ENCODE peak calls at places on chromosomes 11 and 22, in six cellular contexts. One of them, this sample, is unnamed.

GRCh38 chr22:42608481-42609361 is 6.0 kb downstream of the POLDIP3 start:
- DNase-seq in cardiac muscle cell: no peak
- DNase-seq in tibial nerve: no peak
- DNase-seq in substantia nigra: no peak
- DNase-seq in heart left ventricle: no peak
- DNase-seq in uterus: no peak
- DNase-seq in this sample: no peak

GRCh38 chr11:72058416-72059034 is 21.8 kb downstream of the NUMA1 start:
- DNase-seq in heart left ventricle: no peak
- DNase-seq in uterus: no peak
- DNase-seq in tibial nerve: no peak
- DNase-seq in substantia nigra: no peak
- DNase-seq in cardiac muscle cell: no peak
- DNase-seq in this sample: no peak

GRCh38 chr11:44661311-44661717 is 65.4 kb upstream of the TSPAN18 start:
- DNase-seq in uterus: no peak
- DNase-seq in substantia nigra: no peak
- DNase-seq in cardiac muscle cell: no peak
- DNase-seq in tibial nerve: no peak
- DNase-seq in heart left ventricle: no peak
- DNase-seq in this sample: no peak

GRCh38 chr11:57430946-57431345 is 4.0 kb upstream of the SLC43A3 start:
- DNase-seq in tibial nerve: no peak
- DNase-seq in uterus: no peak
- DNase-seq in substantia nigra: no peak
- DNase-seq in cardiac muscle cell: no peak
- DNase-seq in heart left ventricle: no peak
- DNase-seq in this sample: no peak

GRCh38 chr11:3231851-3232744 is at the start of gene MRGPRE:
- DNase-seq in cardiac muscle cell: no peak
- DNase-seq in uterus: peak; percentile 54
- DNase-seq in heart left ventricle: peak; percentile 62
- DNase-seq in substantia nigra: no peak
- DNase-seq in tibial nerve: no peak
- DNase-seq in this sample: peak; percentile 48

GRCh38 chr11:40149721-40150120 is 1309.7 kb downstream of the LRRC4C start:
- DNase-seq in cardiac muscle cell: no peak
- DNase-seq in substantia nigra: no peak
- DNase-seq in tibial nerve: no peak
- DNase-seq in uterus: no peak
- DNase-seq in heart left ventricle: no peak
- DNase-seq in this sample: no peak

GRCh38 chr11:60942970-60943565 is 8.9 kb downstream of the SLC15A3 start:
- DNase-seq in substantia nigra: no peak
- DNase-seq in cardiac muscle cell: no peak
- DNase-seq in tibial nerve: no peak
- DNase-seq in uterus: no peak
- DNase-seq in heart left ventricle: no peak
- DNase-seq in this sample: no peak

GRCh38 chr11:78991681-78992080 is 417.0 kb upstream of the NARS2 start:
- DNase-seq in uterus: no peak
- DNase-seq in tibial nerve: no peak
- DNase-seq in heart left ventricle: no peak
- DNase-seq in substantia nigra: no peak
- DNase-seq in cardiac muscle cell: no peak
- DNase-seq in this sample: no peak

GRCh38 chr11:86954288-86955110 is 696 bp downstream of the FZD4 start:
- DNase-seq in tibial nerve: no peak
- DNase-seq in substantia nigra: no peak
- DNase-seq in cardiac muscle cell: peak; percentile 52
- DNase-seq in uterus: peak; percentile 46
- DNase-seq in heart left ventricle: peak; percentile 69
- DNase-seq in this sample: no peak

GRCh38 chr11:92703431-92703830 is 266.0 kb upstream of the MTNR1B start:
- DNase-seq in uterus: no peak
- DNase-seq in cardiac muscle cell: no peak
- DNase-seq in substantia nigra: no peak
- DNase-seq in tibial nerve: no peak
- DNase-seq in heart left ventricle: no peak
- DNase-seq in this sample: no peak

GRCh38 chr11:47414685-47415070 is 6.3 kb downstream of the SLC39A13 start:
- DNase-seq in cardiac muscle cell: no peak
- DNase-seq in tibial nerve: no peak
- DNase-seq in uterus: no peak
- DNase-seq in substantia nigra: no peak
- DNase-seq in heart left ventricle: peak; percentile 67
- DNase-seq in this sample: no peak

GRCh38 chr11:47413351-47413750 is 5.0 kb downstream of the SLC39A13 start:
- DNase-seq in tibial nerve: no peak
- DNase-seq in heart left ventricle: no peak
- DNase-seq in substantia nigra: no peak
- DNase-seq in uterus: no peak
- DNase-seq in cardiac muscle cell: no peak
- DNase-seq in this sample: no peak

GRCh38 chr11:47410404-47411264 is 2.2 kb downstream of the SLC39A13 start:
- DNase-seq in cardiac muscle cell: no peak
- DNase-seq in substantia nigra: no peak
- DNase-seq in uterus: no peak
- DNase-seq in tibial nerve: no peak
- DNase-seq in heart left ventricle: no peak
- DNase-seq in this sample: no peak

GRCh38 chr11:47413908-47414684 is 5.7 kb downstream of the SLC39A13 start:
- DNase-seq in cardiac muscle cell: no peak
- DNase-seq in tibial nerve: no peak
- DNase-seq in substantia nigra: no peak
- DNase-seq in heart left ventricle: peak; percentile 81
- DNase-seq in uterus: peak; percentile 84
- DNase-seq in this sample: peak; percentile 53

GRCh38 chr11:47412152-47412746 is 3.9 kb downstream of the SLC39A13 start:
- DNase-seq in tibial nerve: no peak
- DNase-seq in substantia nigra: no peak
- DNase-seq in cardiac muscle cell: peak; percentile 68
- DNase-seq in heart left ventricle: peak; percentile 86
- DNase-seq in uterus: no peak
- DNase-seq in this sample: peak; percentile 31
- H3K27ac ChIP-seq in tibial nerve: no peak overlapping the region
- H3K27ac ChIP-seq in substantia nigra: no peak overlapping the region
- H3K27ac ChIP-seq in cardiac muscle cell: no peak overlapping the region
- H3K27ac ChIP-seq in heart left ventricle: no peak overlapping the region
- H3K27ac ChIP-seq in uterus: peak overlapping the region; percentile 24
- H3K27ac ChIP-seq in this sample: peak overlapping the region; percentile 52

GRCh38 chr11:12678092-12678491 is 3.9 kb downstream of the TEAD1 start:
- DNase-seq in tibial nerve: no peak
- DNase-seq in cardiac muscle cell: no peak
- DNase-seq in uterus: no peak
- DNase-seq in substantia nigra: no peak
- DNase-seq in heart left ventricle: no peak
- DNase-seq in this sample: no peak
- H3K27ac ChIP-seq in tibial nerve: peak overlapping the region; percentile 94
- H3K27ac ChIP-seq in cardiac muscle cell: no peak overlapping the region
- H3K27ac ChIP-seq in uterus: peak overlapping the region; percentile 96
- H3K27ac ChIP-seq in substantia nigra: no peak overlapping the region
- H3K27ac ChIP-seq in heart left ventricle: no peak overlapping the region
- H3K27ac ChIP-seq in this sample: peak overlapping the region; percentile 54

GRCh38 chr22:20203142-20204099 is 52.6 kb upstream of the CCDC188 start:
- DNase-seq in substantia nigra: no peak
- DNase-seq in heart left ventricle: no peak
- DNase-seq in uterus: no peak
- DNase-seq in tibial nerve: no peak
- DNase-seq in cardiac muscle cell: peak; percentile 46
- DNase-seq in this sample: no peak
- H3K27ac ChIP-seq in substantia nigra: no peak overlapping the region
- H3K27ac ChIP-seq in heart left ventricle: peak overlapping the region; percentile 57
- H3K27ac ChIP-seq in uterus: peak overlapping the region; percentile 40
- H3K27ac ChIP-seq in tibial nerve: peak overlapping the region; percentile 19
- H3K27ac ChIP-seq in cardiac muscle cell: peak overlapping the region; percentile 75
- H3K27ac ChIP-seq in this sample: no peak overlapping the region

DNA sequence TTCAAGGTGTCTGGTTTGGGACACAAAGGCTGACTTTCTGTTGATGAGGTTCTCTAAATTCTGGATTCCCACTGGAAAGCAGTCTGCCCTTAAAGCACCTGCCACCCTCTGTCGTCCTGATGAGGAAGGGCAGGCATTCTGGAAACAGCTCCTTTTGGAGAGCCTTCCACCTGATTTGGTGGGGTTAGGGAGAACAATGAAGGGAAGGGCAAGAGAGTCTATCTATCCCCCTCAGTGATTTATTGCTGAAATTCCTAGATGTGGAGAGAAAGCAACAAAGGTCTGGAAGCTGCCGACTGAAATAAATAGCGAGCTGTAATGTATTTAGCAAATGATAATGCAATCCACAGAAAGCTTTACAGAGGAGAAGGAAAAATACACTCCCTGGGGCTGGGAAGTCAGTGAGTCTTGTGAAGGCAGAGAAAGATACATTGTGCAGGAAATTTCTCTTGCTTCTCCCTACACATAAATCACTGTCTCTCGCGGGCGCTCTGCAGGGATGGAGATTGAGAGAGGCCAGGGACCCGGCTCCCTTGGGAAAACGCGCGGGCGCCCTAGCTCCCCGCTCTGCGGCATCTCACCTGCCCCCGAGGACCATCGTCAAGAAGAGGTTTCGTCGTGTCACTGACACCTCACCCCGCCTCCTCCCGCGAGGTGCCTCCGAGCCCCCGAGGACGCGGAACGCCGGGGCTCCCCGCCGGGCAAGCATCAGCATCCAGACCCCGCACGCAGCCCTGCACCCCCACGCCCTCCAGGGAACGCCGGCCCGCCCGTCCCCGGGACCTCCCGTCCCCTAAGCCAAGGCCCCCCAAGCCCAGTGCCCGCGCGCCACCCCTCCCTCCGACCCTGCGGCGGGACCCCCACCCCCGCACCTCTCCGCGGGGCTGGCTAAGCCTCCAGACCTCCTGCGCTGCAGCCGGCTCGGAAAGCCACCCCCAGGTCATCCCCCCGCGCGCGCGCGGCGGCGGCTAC is 673 bp downstream of the CDON start:
- DNase-seq in tibial nerve: no peak
- DNase-seq in heart left ventricle: peak; percentile 69
- DNase-seq in uterus: peak; percentile 64
- DNase-seq in substantia nigra: no peak
- DNase-seq in cardiac muscle cell: peak; percentile 55
- DNase-seq in this sample: no peak
- H3K27ac ChIP-seq in tibial nerve: peak overlapping the region; percentile 80
- H3K27ac ChIP-seq in heart left ventricle: peak overlapping the region; percentile 75
- H3K27ac ChIP-seq in uterus: peak overlapping the region; percentile 81
- H3K27ac ChIP-seq in substantia nigra: peak overlapping the region; percentile 31
- H3K27ac ChIP-seq in cardiac muscle cell: peak overlapping the region; percentile 98
- H3K27ac ChIP-seq in this sample: peak overlapping the region; percentile 82

GRCh38 chr22:36773935-36774334 is 2.0 kb downstream of the IFT27 start:
- DNase-seq in substantia nigra: no peak
- DNase-seq in uterus: no peak
- DNase-seq in cardiac muscle cell: no peak
- DNase-seq in heart left ventricle: no peak
- DNase-seq in tibial nerve: no peak
- DNase-seq in this sample: no peak

GRCh38 chr22:36775966-36776669 is at the start of gene IFT27:
- DNase-seq in cardiac muscle cell: peak; percentile 100
- DNase-seq in heart left ventricle: peak; percentile 96
- DNase-seq in substantia nigra: peak; percentile 98
- DNase-seq in uterus: peak; percentile 98
- DNase-seq in tibial nerve: peak; percentile 98
- DNase-seq in this sample: peak; percentile 98

GRCh38 chr22:36775589-36775965 is 342 bp downstream of the IFT27 start:
- DNase-seq in substantia nigra: no peak
- DNase-seq in uterus: peak; percentile 46
- DNase-seq in heart left ventricle: no peak
- DNase-seq in cardiac muscle cell: peak; percentile 49
- DNase-seq in tibial nerve: no peak
- DNase-seq in this sample: peak; percentile 60

GRCh38 chr22:36778020-36778419 is 2.1 kb upstream of the IFT27 start:
- DNase-seq in cardiac muscle cell: no peak
- DNase-seq in tibial nerve: no peak
- DNase-seq in heart left ventricle: no peak
- DNase-seq in uterus: no peak
- DNase-seq in substantia nigra: no peak
- DNase-seq in this sample: no peak

DNA sequence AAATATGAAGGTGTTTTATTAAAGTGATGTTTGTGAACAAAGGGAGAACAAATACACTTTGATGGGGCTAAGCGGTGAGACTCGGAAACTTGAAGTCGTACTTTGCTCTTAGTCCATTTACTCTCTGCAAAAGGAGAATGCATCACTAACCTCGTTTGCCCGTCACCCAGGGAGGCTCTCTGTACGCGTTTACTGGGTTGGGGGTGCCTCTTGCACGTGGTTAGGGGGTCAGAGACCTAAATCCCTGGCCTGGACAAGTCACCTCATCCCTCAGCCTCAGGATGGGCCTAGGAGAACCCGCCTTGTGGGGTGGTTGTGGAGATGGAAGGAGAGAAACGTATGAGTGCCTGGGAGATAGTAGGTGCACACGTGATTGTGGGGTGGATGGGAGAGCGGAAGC is 803 bp upstream of the IFT27 start:
- DNase-seq in uterus: no peak
- DNase-seq in cardiac muscle cell: no peak
- DNase-seq in tibial nerve: no peak
- DNase-seq in substantia nigra: no peak
- DNase-seq in heart left ventricle: no peak
- DNase-seq in this sample: no peak
- H3K27ac ChIP-seq in uterus: peak overlapping the region; percentile 78
- H3K27ac ChIP-seq in cardiac muscle cell: no peak overlapping the region
- H3K27ac ChIP-seq in tibial nerve: peak overlapping the region; percentile 25
- H3K27ac ChIP-seq in substantia nigra: peak overlapping the region; percentile 76
- H3K27ac ChIP-seq in heart left ventricle: peak overlapping the region; percentile 77
- H3K27ac ChIP-seq in this sample: peak overlapping the region; percentile 86

GRCh38 chr22:28296452-28296851 is 377.4 kb upstream of the PITPNB start:
- DNase-seq in substantia nigra: no peak
- DNase-seq in heart left ventricle: no peak
- DNase-seq in uterus: no peak
- DNase-seq in cardiac muscle cell: no peak
- DNase-seq in tibial nerve: no peak
- DNase-seq in this sample: no peak

GRCh38 chr22:28297504-28297903 is 378.4 kb upstream of the PITPNB start:
- DNase-seq in uterus: no peak
- DNase-seq in cardiac muscle cell: no peak
- DNase-seq in substantia nigra: peak; percentile 13
- DNase-seq in heart left ventricle: no peak
- DNase-seq in tibial nerve: no peak
- DNase-seq in this sample: peak; percentile 58

GRCh38 chr22:28299329-28299728 is 380.3 kb upstream of the PITPNB start:
- DNase-seq in uterus: no peak
- DNase-seq in substantia nigra: no peak
- DNase-seq in heart left ventricle: no peak
- DNase-seq in cardiac muscle cell: no peak
- DNase-seq in tibial nerve: no peak
- DNase-seq in this sample: no peak

DNA sequence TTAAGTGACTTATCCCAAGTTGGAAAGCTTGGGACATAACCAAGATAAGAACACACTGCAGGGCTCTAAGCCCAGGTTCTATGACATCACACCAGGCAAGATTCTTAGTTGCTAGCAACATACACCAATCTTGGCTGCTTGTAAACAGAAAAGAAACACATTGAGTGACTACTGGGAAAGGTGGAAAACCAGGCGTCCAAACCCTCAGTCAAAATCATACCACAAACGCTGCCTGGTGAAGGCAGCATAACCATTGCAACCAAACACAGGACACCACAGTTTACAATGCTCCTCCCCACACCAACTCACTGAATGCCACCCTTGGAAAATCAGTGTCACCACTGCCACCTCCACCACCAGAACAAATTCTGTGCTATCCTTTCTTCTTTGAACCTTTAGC is 379.9 kb downstream of the TTC28 start:
- DNase-seq in substantia nigra: no peak
- DNase-seq in tibial nerve: no peak
- DNase-seq in cardiac muscle cell: peak; percentile 12
- DNase-seq in heart left ventricle: no peak
- DNase-seq in uterus: peak; percentile 55
- DNase-seq in this sample: no peak
- H3K27ac ChIP-seq in substantia nigra: no peak overlapping the region
- H3K27ac ChIP-seq in tibial nerve: no peak overlapping the region
- H3K27ac ChIP-seq in cardiac muscle cell: no peak overlapping the region
- H3K27ac ChIP-seq in heart left ventricle: peak overlapping the region; percentile 54
- H3K27ac ChIP-seq in uterus: peak overlapping the region; percentile 18
- H3K27ac ChIP-seq in this sample: no peak overlapping the region

GRCh38 chr11:9208726-9209501 is 56.2 kb downstream of the DENND5A start:
- DNase-seq in heart left ventricle: no peak
- DNase-seq in uterus: no peak
- DNase-seq in tibial nerve: no peak
- DNase-seq in substantia nigra: no peak
- DNase-seq in cardiac muscle cell: peak; percentile 26
- DNase-seq in this sample: no peak
- H3K27ac ChIP-seq in heart left ventricle: peak overlapping the region; percentile 5
- H3K27ac ChIP-seq in uterus: no peak overlapping the region
- H3K27ac ChIP-seq in tibial nerve: no peak overlapping the region
- H3K27ac ChIP-seq in substantia nigra: peak overlapping the region; percentile 64
- H3K27ac ChIP-seq in cardiac muscle cell: peak overlapping the region; percentile 82
- H3K27ac ChIP-seq in this sample: no peak overlapping the region

This sample was measured in dorsolateral prefrontal cortex.